ENCODE peak calls at places on chromosomes 4 and X, in eight cellular contexts. E is C1 segment of cervical spinal cord; W is aorta; N is activated effector memory CD4-positive, alpha-beta T cell treated with Interleukin-2 at 50 U/mL for 16 hours; A is stimulated activated CD8-positive, alpha-beta memory T cell treated with anti-CD3 and anti-CD28 coated beads, Interleukin-12 subunit alpha, Interleukin-12 subunit beta, amount 100 ng/mL, for 1 hour; Z is iris pigment epithelial cell; G is OCI-LY7; X is fibroblast of pulmonary artery. T is an unnamed sample.

GRCh38 chr4:37737456-37737855 is 51.3 kb upstream of the RELL1 start:
- DNase-seq in X (peak), N (no peak), A (no peak), G (no peak), E (no peak), W (no peak), Z (peak), T (no peak)

GRCh38 chr4:37054670-37055069 is 189.9 kb upstream of the NWD2 start:
- DNase-seq in Z (no peak), X (no peak), G (no peak), E (no peak), W (no peak), N (no peak), A (no peak), T (no peak)

GRCh38 chr4:40719008-40719623 is 30.6 kb upstream of the NSUN7 start:
- DNase-seq in N (no peak), X (peak), W (no peak), G (peak), A (no peak), E (no peak), Z (peak), T (no peak)

GRCh38 chr4:155914782-155915181 is 11.3 kb downstream of the TDO2 start:
- DNase-seq in G (no peak), A (no peak), W (no peak), Z (peak), X (no peak), E (no peak), N (no peak), T (no peak)

GRCh38 chrX:139803224-139803623 is 95.3 kb upstream of the MCF2 start:
- DNase-seq in G (no peak), X (no peak), N (no peak), Z (no peak), W (no peak), E (no peak), A (no peak), T (no peak)

GRCh38 chrX:95764972-95765451 is 919.6 kb upstream of the DIAPH2 start:
- DNase-seq in X (peak), A (no peak), Z (peak), G (peak), W (no peak), E (no peak), N (no peak), T (no peak)

GRCh38 chrX:49291615-49292337 is 11.7 kb upstream of the GAGE10 start:
- DNase-seq in Z (peak), A (peak), W (no peak), G (peak), X (peak), E (no peak), N (peak), T (peak)

GRCh38 chrX:2452317-2452784 is 48.4 kb downstream of the DHRSX start:
- DNase-seq in Z (no peak), N (no peak), E (no peak), X (no peak), G (no peak), A (no peak), W (no peak), T (no peak)

GRCh38 chr4:162499478-162499877 is 335.7 kb upstream of the FSTL5 start:
- DNase-seq in Z (no peak), X (no peak), W (no peak), G (peak), E (no peak), A (no peak), N (no peak), T (no peak)

GRCh38 chr4:151721466-151721865 is 39.3 kb downstream of the GATB start:
- DNase-seq in G (no peak), N (no peak), W (no peak), Z (no peak), X (no peak), E (no peak), A (no peak), T (no peak)

T was measured in dorsolateral prefrontal cortex.